ENCODE peak calls at places on chromosomes 3 and 15, in eight cellular contexts. One of them, this sample, is unnamed.

GRCh38 chr3:48433472-48434118 is 3.7 kb upstream of the PLXNB1 start:
- DNase-seq in activated naive CD8-positive, alpha-beta T cell treated with anti-CD3 and anti-CD28 coated beads for 36 hours: no peak
- DNase-seq in activated CD8-positive, alpha-beta T cell treated with anti-CD3 and anti-CD28 coated beads, Interleukin-2, amount 10 ng/mL, durations not matched to agents 7 days and 5 days: no peak
- DNase-seq in CD8-positive, alpha-beta memory T cell: no peak
- DNase-seq in SK-N-MC: no peak
- DNase-seq in tibial artery: peak; percentile 67
- DNase-seq in EL: peak; percentile 42
- DNase-seq in SIG-M5: no peak
- DNase-seq in this sample: no peak

GRCh38 chr3:123289336-123290106 is 87.8 kb downstream of the SEC22A start:
- DNase-seq in SIG-M5: no peak
- DNase-seq in activated CD8-positive, alpha-beta T cell treated with anti-CD3 and anti-CD28 coated beads, Interleukin-2, amount 10 ng/mL, durations not matched to agents 7 days and 5 days: no peak
- DNase-seq in activated naive CD8-positive, alpha-beta T cell treated with anti-CD3 and anti-CD28 coated beads for 36 hours: no peak
- DNase-seq in EL: no peak
- DNase-seq in CD8-positive, alpha-beta memory T cell: no peak
- DNase-seq in SK-N-MC: no peak
- DNase-seq in tibial artery: no peak
- DNase-seq in this sample: no peak

GRCh38 chr3:150308481-150308918 is 99.6 kb upstream of the TSC22D2 start:
- DNase-seq in SIG-M5: no peak
- DNase-seq in activated naive CD8-positive, alpha-beta T cell treated with anti-CD3 and anti-CD28 coated beads for 36 hours: no peak
- DNase-seq in CD8-positive, alpha-beta memory T cell: no peak
- DNase-seq in activated CD8-positive, alpha-beta T cell treated with anti-CD3 and anti-CD28 coated beads, Interleukin-2, amount 10 ng/mL, durations not matched to agents 7 days and 5 days: no peak
- DNase-seq in SK-N-MC: no peak
- DNase-seq in tibial artery: no peak
- DNase-seq in EL: no peak
- DNase-seq in this sample: no peak

GRCh38 chr15:95932141-95932540 is 398.4 kb upstream of the NR2F2 start:
- DNase-seq in SIG-M5: no peak
- DNase-seq in activated CD8-positive, alpha-beta T cell treated with anti-CD3 and anti-CD28 coated beads, Interleukin-2, amount 10 ng/mL, durations not matched to agents 7 days and 5 days: no peak
- DNase-seq in activated naive CD8-positive, alpha-beta T cell treated with anti-CD3 and anti-CD28 coated beads for 36 hours: no peak
- DNase-seq in EL: no peak
- DNase-seq in SK-N-MC: no peak
- DNase-seq in CD8-positive, alpha-beta memory T cell: no peak
- DNase-seq in tibial artery: no peak
- DNase-seq in this sample: no peak

GRCh38 chr15:69557340-69558137 is 104.9 kb downstream of the RPLP1 start:
- DNase-seq in activated CD8-positive, alpha-beta T cell treated with anti-CD3 and anti-CD28 coated beads, Interleukin-2, amount 10 ng/mL, durations not matched to agents 7 days and 5 days: no peak
- DNase-seq in CD8-positive, alpha-beta memory T cell: no peak
- DNase-seq in tibial artery: peak; percentile 44
- DNase-seq in EL: peak; percentile 97
- DNase-seq in SK-N-MC: no peak
- DNase-seq in activated naive CD8-positive, alpha-beta T cell treated with anti-CD3 and anti-CD28 coated beads for 36 hours: no peak
- DNase-seq in SIG-M5: no peak
- DNase-seq in this sample: peak; percentile 95

GRCh38 chr3:139317660-139318430 is 26.0 kb upstream of the MRPS22 start:
- DNase-seq in activated CD8-positive, alpha-beta T cell treated with anti-CD3 and anti-CD28 coated beads, Interleukin-2, amount 10 ng/mL, durations not matched to agents 7 days and 5 days: no peak
- DNase-seq in EL: no peak
- DNase-seq in tibial artery: no peak
- DNase-seq in SIG-M5: no peak
- DNase-seq in CD8-positive, alpha-beta memory T cell: no peak
- DNase-seq in SK-N-MC: no peak
- DNase-seq in activated naive CD8-positive, alpha-beta T cell treated with anti-CD3 and anti-CD28 coated beads for 36 hours: no peak
- DNase-seq in this sample: no peak

GRCh38 chr3:151931171-151931570 is 57.7 kb downstream of the SUCNR1 start:
- DNase-seq in activated CD8-positive, alpha-beta T cell treated with anti-CD3 and anti-CD28 coated beads, Interleukin-2, amount 10 ng/mL, durations not matched to agents 7 days and 5 days: no peak
- DNase-seq in SIG-M5: no peak
- DNase-seq in CD8-positive, alpha-beta memory T cell: no peak
- DNase-seq in SK-N-MC: no peak
- DNase-seq in activated naive CD8-positive, alpha-beta T cell treated with anti-CD3 and anti-CD28 coated beads for 36 hours: no peak
- DNase-seq in tibial artery: no peak
- DNase-seq in EL: no peak
- DNase-seq in this sample: peak; percentile 6

GRCh38 chr3:154931484-154931883 is 148.6 kb upstream of the MME start:
- DNase-seq in CD8-positive, alpha-beta memory T cell: no peak
- DNase-seq in SK-N-MC: no peak
- DNase-seq in activated naive CD8-positive, alpha-beta T cell treated with anti-CD3 and anti-CD28 coated beads for 36 hours: no peak
- DNase-seq in SIG-M5: no peak
- DNase-seq in EL: peak; percentile 76
- DNase-seq in tibial artery: no peak
- DNase-seq in activated CD8-positive, alpha-beta T cell treated with anti-CD3 and anti-CD28 coated beads, Interleukin-2, amount 10 ng/mL, durations not matched to agents 7 days and 5 days: no peak
- DNase-seq in this sample: peak; percentile 72

GRCh38 chr3:191020730-191021405 is 158.4 kb upstream of the GMNC start:
- DNase-seq in SK-N-MC: no peak
- DNase-seq in EL: no peak
- DNase-seq in CD8-positive, alpha-beta memory T cell: no peak
- DNase-seq in tibial artery: no peak
- DNase-seq in SIG-M5: no peak
- DNase-seq in activated CD8-positive, alpha-beta T cell treated with anti-CD3 and anti-CD28 coated beads, Interleukin-2, amount 10 ng/mL, durations not matched to agents 7 days and 5 days: no peak
- DNase-seq in activated naive CD8-positive, alpha-beta T cell treated with anti-CD3 and anti-CD28 coated beads for 36 hours: no peak
- DNase-seq in this sample: peak; percentile 49

GRCh38 chr3:170811928-170812591 is 57.9 kb downstream of the RPL22L1 start:
- DNase-seq in EL: peak; percentile 86
- DNase-seq in SIG-M5: no peak
- DNase-seq in activated CD8-positive, alpha-beta T cell treated with anti-CD3 and anti-CD28 coated beads, Interleukin-2, amount 10 ng/mL, durations not matched to agents 7 days and 5 days: peak; percentile 79
- DNase-seq in SK-N-MC: peak; percentile 72
- DNase-seq in tibial artery: peak; percentile 77
- DNase-seq in activated naive CD8-positive, alpha-beta T cell treated with anti-CD3 and anti-CD28 coated beads for 36 hours: peak; percentile 46
- DNase-seq in CD8-positive, alpha-beta memory T cell: peak; percentile 44
- DNase-seq in this sample: peak; percentile 80

GRCh38 chr15:35626984-35627383 is 81.0 kb upstream of the DPH6 start:
- DNase-seq in CD8-positive, alpha-beta memory T cell: no peak
- DNase-seq in SIG-M5: no peak
- DNase-seq in activated naive CD8-positive, alpha-beta T cell treated with anti-CD3 and anti-CD28 coated beads for 36 hours: no peak
- DNase-seq in tibial artery: no peak
- DNase-seq in EL: no peak
- DNase-seq in activated CD8-positive, alpha-beta T cell treated with anti-CD3 and anti-CD28 coated beads, Interleukin-2, amount 10 ng/mL, durations not matched to agents 7 days and 5 days: no peak
- DNase-seq in SK-N-MC: no peak
- DNase-seq in this sample: no peak

GRCh38 chr3:136350557-136350956 is 100.4 kb downstream of the PCCB start:
- DNase-seq in SIG-M5: no peak
- DNase-seq in activated CD8-positive, alpha-beta T cell treated with anti-CD3 and anti-CD28 coated beads, Interleukin-2, amount 10 ng/mL, durations not matched to agents 7 days and 5 days: no peak
- DNase-seq in CD8-positive, alpha-beta memory T cell: no peak
- DNase-seq in tibial artery: no peak
- DNase-seq in activated naive CD8-positive, alpha-beta T cell treated with anti-CD3 and anti-CD28 coated beads for 36 hours: no peak
- DNase-seq in EL: peak; percentile 81
- DNase-seq in SK-N-MC: no peak
- DNase-seq in this sample: no peak

GRCh38 chr15:38707802-38708671 is 143.4 kb upstream of the RASGRP1 start:
- DNase-seq in activated CD8-positive, alpha-beta T cell treated with anti-CD3 and anti-CD28 coated beads, Interleukin-2, amount 10 ng/mL, durations not matched to agents 7 days and 5 days: peak; percentile 60
- DNase-seq in EL: peak; percentile 69
- DNase-seq in tibial artery: no peak
- DNase-seq in CD8-positive, alpha-beta memory T cell: no peak
- DNase-seq in SK-N-MC: no peak
- DNase-seq in activated naive CD8-positive, alpha-beta T cell treated with anti-CD3 and anti-CD28 coated beads for 36 hours: no peak
- DNase-seq in SIG-M5: no peak
- DNase-seq in this sample: peak; percentile 55

GRCh38 chr3:164418426-164418825 is 659.9 kb downstream of the SI start:
- DNase-seq in CD8-positive, alpha-beta memory T cell: no peak
- DNase-seq in SIG-M5: no peak
- DNase-seq in activated naive CD8-positive, alpha-beta T cell treated with anti-CD3 and anti-CD28 coated beads for 36 hours: no peak
- DNase-seq in SK-N-MC: no peak
- DNase-seq in EL: no peak
- DNase-seq in activated CD8-positive, alpha-beta T cell treated with anti-CD3 and anti-CD28 coated beads, Interleukin-2, amount 10 ng/mL, durations not matched to agents 7 days and 5 days: no peak
- DNase-seq in tibial artery: no peak
- DNase-seq in this sample: no peak

GRCh38 chr3:115062412-115062956 is 84.6 kb downstream of the ZBTB20 start:
- DNase-seq in SIG-M5: no peak
- DNase-seq in SK-N-MC: no peak
- DNase-seq in EL: peak; percentile 73
- DNase-seq in activated CD8-positive, alpha-beta T cell treated with anti-CD3 and anti-CD28 coated beads, Interleukin-2, amount 10 ng/mL, durations not matched to agents 7 days and 5 days: no peak
- DNase-seq in CD8-positive, alpha-beta memory T cell: no peak
- DNase-seq in tibial artery: no peak
- DNase-seq in activated naive CD8-positive, alpha-beta T cell treated with anti-CD3 and anti-CD28 coated beads for 36 hours: no peak
- DNase-seq in this sample: peak; percentile 32

GRCh38 chr15:47872208-47872607 is 154.9 kb downstream of the SEMA6D start:
- DNase-seq in SIG-M5: no peak
- DNase-seq in activated CD8-positive, alpha-beta T cell treated with anti-CD3 and anti-CD28 coated beads, Interleukin-2, amount 10 ng/mL, durations not matched to agents 7 days and 5 days: no peak
- DNase-seq in EL: no peak
- DNase-seq in SK-N-MC: no peak
- DNase-seq in CD8-positive, alpha-beta memory T cell: no peak
- DNase-seq in tibial artery: no peak
- DNase-seq in activated naive CD8-positive, alpha-beta T cell treated with anti-CD3 and anti-CD28 coated beads for 36 hours: no peak
- DNase-seq in this sample: no peak

GRCh38 chr3:97793415-97794019 is 28.3 kb upstream of the CRYBG3 start:
- DNase-seq in EL: peak; percentile 50
- DNase-seq in activated naive CD8-positive, alpha-beta T cell treated with anti-CD3 and anti-CD28 coated beads for 36 hours: no peak
- DNase-seq in activated CD8-positive, alpha-beta T cell treated with anti-CD3 and anti-CD28 coated beads, Interleukin-2, amount 10 ng/mL, durations not matched to agents 7 days and 5 days: peak; percentile 38
- DNase-seq in SIG-M5: no peak
- DNase-seq in SK-N-MC: peak; percentile 16
- DNase-seq in CD8-positive, alpha-beta memory T cell: no peak
- DNase-seq in tibial artery: no peak
- DNase-seq in this sample: peak; percentile 31

This sample was measured in fibroblast of gingiva.